ENCODE peak calls at places on chromosome 1, in eight cellular contexts. R is psoas muscle; P is NCI-H1105 treated with DMSO at 0.1 percent for 48 hours; Z is LoVo; D is GM23248; H is stimulated activated CD4-positive, alpha-beta T cell treated with anti-CD3 and anti-CD28 coated beads, Interleukin-1b, Interleukin-23, amount 100 ng/mL, for 24 hours; A is brain microvascular endothelial cell; M is HCEC 1CT. B is an unnamed sample.

GRCh38 chr1:47023268-47024137 is at the start of gene CYP4X1:
- DNase-seq in R (peak; percentile 64), P (peak; percentile 80), Z (no peak), D (peak; percentile 5), H (no peak), A (no peak), M (no peak), B (peak; percentile 26)

GRCh38 chr1:244356371-244356770 is 95.3 kb downstream of the ADSS2 start:
- DNase-seq in R (no peak), P (no peak), Z (no peak), D (no peak), H (no peak), A (no peak), M (no peak), B (no peak)

GRCh38 chr1:27566462-27567182 is 37.3 kb downstream of the AHDC1 start:
- DNase-seq in R (peak; percentile 76), P (no peak), Z (no peak), D (no peak), H (no peak), A (no peak), M (no peak), B (peak; percentile 75)

GRCh38 chr1:109927356-109927755 is 16.7 kb downstream of the CSF1 start:
- DNase-seq in R (no peak), P (no peak), Z (no peak), D (no peak), H (no peak), A (no peak), M (no peak), B (no peak)

GRCh38 chr1:68232354-68233148 is at the start of gene WLS:
- DNase-seq in R (peak; percentile 88), P (peak; percentile 77), Z (peak; percentile 75), D (peak; percentile 90), H (no peak), A (peak; percentile 67), M (peak; percentile 81), B (peak; percentile 70)

GRCh38 chr1:24416666-24417391 is 1.2 kb downstream of the NIPAL3 start:
- DNase-seq in R (no peak), P (no peak), Z (peak; percentile 61), D (peak; percentile 97), H (no peak), A (peak; percentile 97), M (peak; percentile 99), B (no peak)

GRCh38 chr1:197320991-197321531 is 53.0 kb downstream of the CRB1 start:
- DNase-seq in R (no peak), P (no peak), Z (no peak), D (peak; percentile 63), H (no peak), A (peak; percentile 40), M (peak; percentile 24), B (no peak)

GRCh38 chr1:87942165-87942564 is 613.5 kb downstream of the LMO4 start:
- DNase-seq in R (peak; percentile 58), P (no peak), Z (no peak), D (peak; percentile 75), H (no peak), A (no peak), M (no peak), B (peak; percentile 12)

GRCh38 chr1:36084502-36085115 is 715 bp downstream of the TEKT2 start:
- DNase-seq in R (no peak), P (no peak), Z (no peak), D (peak; percentile 14), H (no peak), A (no peak), M (no peak), B (no peak)

GRCh38 chr1:112501810-112502641 is 6.7 kb upstream of the WNT2B start:
- DNase-seq in R (peak; percentile 77), P (peak; percentile 60), Z (peak; percentile 57), D (peak; percentile 81), H (peak; percentile 42), A (peak; percentile 53), M (peak; percentile 76), B (peak; percentile 33)